ENCODE peak calls at places on chromosomes 12 and 14, in ten cellular contexts. V, R, S, M, F, Y, Z, K, P and C are unnamed samples.
A peak's percentile ranks its signal among the peaks of the same experiment; 100 is the strongest.

GRCh38 chr12:59936546-59936945 is 340.7 kb downstream of the SLC16A7 start:
- DNase-seq in Z (no peak), P (no peak), F (no peak), R (no peak), M (no peak), Y (no peak), S (no peak), K (no peak), V (no peak), C (no peak)

GRCh38 chr12:94172973-94173372 is 24.6 kb downstream of the PLXNC1 start:
- DNase-seq in Y (no peak), P (no peak), R (no peak), F (no peak), S (no peak), Z (no peak), K (no peak), V (no peak), M (no peak), C (no peak)

GRCh38 chr12:6977653-6978052 is 6.9 kb downstream of the EMG1 start:
- DNase-seq in V (no peak), M (no peak), R (no peak), P (no peak), Z (no peak), Y (no peak), F (no peak), K (no peak), S (no peak), C (no peak)

GRCh38 chr12:50057000-50057841 is at the start of gene ASIC1:
- DNase-seq in Y (peak; percentile 67), R (no peak), F (peak; percentile 25), K (peak; percentile 76), S (no peak), Z (peak; percentile 72), M (peak; percentile 19), V (peak; percentile 77), P (peak; percentile 77), C (no peak)

GRCh38 chr14:61109288-61109687 is 128.2 kb downstream of the SLC38A6 start:
- DNase-seq in R (no peak), S (no peak), Y (no peak), F (no peak), K (no peak), V (no peak), Z (no peak), P (no peak), M (no peak), C (no peak)

GRCh38 chr14:102026934-102027333 is 59.9 kb downstream of the HSP90AA1 start:
- DNase-seq in Z (no peak), V (no peak), Y (no peak), R (no peak), M (no peak), S (no peak), P (no peak), F (no peak), K (no peak), C (no peak)

GRCh38 chr12:93203361-93203760 is 174.4 kb upstream of the NUDT4 start:
- DNase-seq in K (no peak), V (no peak), F (no peak), Y (no peak), Z (no peak), R (no peak), M (no peak), P (no peak), S (no peak), C (no peak)

GRCh38 chr14:80269338-80269935 is 58.1 kb upstream of the DIO2 start:
- DNase-seq in V (no peak), Z (no peak), Y (no peak), F (no peak), R (no peak), M (no peak), K (no peak), S (no peak), P (no peak), C (no peak)

GRCh38 chr14:104140463-104141331 is 2.3 kb downstream of the KIF26A start:
- DNase-seq in Z (no peak), M (no peak), Y (no peak), P (peak; percentile 5), F (no peak), V (no peak), S (no peak), K (peak; percentile 10), R (no peak), C (no peak)

GRCh38 chr14:60760648-60761364 is 26.2 kb downstream of the MNAT1 start:
- DNase-seq in K (no peak), P (no peak), S (no peak), Y (no peak), F (no peak), R (no peak), Z (no peak), M (no peak), V (no peak), C (no peak)

GRCh38 chr14:74604896-74605295 is 7.1 kb downstream of the LTBP2 start:
- DNase-seq in F (no peak), Y (no peak), M (no peak), K (no peak), S (no peak), P (no peak), V (no peak), R (no peak), Z (no peak), C (no peak)

GRCh38 chr12:51403744-51404143 is 12.5 kb upstream of the GALNT6 start:
- DNase-seq in F (no peak), P (no peak), R (no peak), V (no peak), M (no peak), Y (no peak), S (no peak), K (no peak), Z (no peak), C (no peak)

GRCh38 chr14:65069874-65070709 is 32.2 kb downstream of the MAX start:
- DNase-seq in V (no peak), Z (no peak), P (no peak), R (no peak), F (no peak), Y (no peak), K (no peak), M (no peak), S (no peak), C (no peak)

GRCh38 chr12:124461851-124462623 is 105.4 kb downstream of the NCOR2 start:
- DNase-seq in M (no peak), Y (no peak), V (no peak), S (no peak), Z (no peak), F (no peak), K (no peak), P (no peak), R (no peak), C (no peak)

GRCh38 chr12:51217133-51217967 is 512 bp downstream of the POU6F1 start:
- DNase-seq in P (peak; percentile 61), M (peak; percentile 37), V (peak; percentile 62), R (no peak), K (peak; percentile 66), Y (peak; percentile 48), S (no peak), F (peak; percentile 58), Z (peak; percentile 60), C (peak; percentile 65)

GRCh38 chr12:76256904-76257303 is 91.3 kb downstream of the BBS10 start:
- DNase-seq in Y (no peak), P (no peak), V (no peak), R (no peak), S (no peak), F (no peak), K (no peak), M (no peak), Z (no peak), C (no peak)